ENCODE peak calls at places on chromosome 13, in four cellular contexts. G is right lobe of liver, U is left ventricle myocardium inferior, I is HT1080. W is an unnamed sample.

GRCh38 chr13:109700176-109700575 is 86.2 kb downstream of the IRS2 start:
- DNase-seq in G (no peak), I (peak; percentile 84), U (peak; percentile 83), W (peak; percentile 49)

GRCh38 chr13:74570834-74571233 is 436.6 kb upstream of the KLF12 start:
- DNase-seq in U (no peak), I (no peak), G (no peak), W (no peak)

GRCh38 chr13:42369071-42369795 is 97.3 kb downstream of the AKAP11 start:
- DNase-seq in U (no peak), G (no peak), I (no peak), W (no peak)

GRCh38 chr13:60881507-60881906 is 484.5 kb downstream of the TDRD3 start:
- DNase-seq in I (no peak), G (no peak), U (no peak), W (no peak)

GRCh38 chr13:51721485-51721884 is 82.5 kb downstream of the DHRS12 start:
- DNase-seq in G (no peak), U (peak; percentile 34), I (no peak), W (peak; percentile 45)

GRCh38 chr13:111954681-111955411 is 112.1 kb upstream of the SOX1 start:
- DNase-seq in U (no peak), G (no peak), I (no peak), W (no peak)

GRCh38 chr13:64272681-64273080 is 2857.0 kb upstream of the PCDH20 start:
- DNase-seq in U (no peak), G (no peak), I (no peak), W (no peak)

GRCh38 chr13:31199849-31200635 is at the start of gene B3GLCT:
- DNase-seq in U (peak; percentile 81), I (peak; percentile 78), G (peak; percentile 86), W (peak; percentile 82)

GRCh38 chr13:99124695-99125334 is 75.8 kb upstream of the UBAC2 start:
- DNase-seq in I (peak; percentile 93), U (no peak), G (no peak), W (no peak)

GRCh38 chr13:39410089-39410901 is 192.7 kb downstream of the LHFPL6 start:
- DNase-seq in G (no peak), U (no peak), I (no peak), W (no peak)

GRCh38 chr13:79079351-79079839 is 326.7 kb downstream of the RBM26 start:
- DNase-seq in G (no peak), U (no peak), I (peak; percentile 17), W (no peak)

GRCh38 chr13:44857061-44857460 is 132.2 kb downstream of the NUFIP1 start:
- DNase-seq in G (no peak), I (no peak), U (no peak), W (no peak)

GRCh38 chr13:38348890-38349289 is 761 bp upstream of the UFM1 start:
- DNase-seq in U (no peak), I (peak; percentile 21), G (peak; percentile 37), W (peak; percentile 59)

GRCh38 chr13:98576963-98577822 is at the start of gene STK24:
- DNase-seq in U (peak; percentile 80), G (peak; percentile 81), I (peak; percentile 56), W (peak; percentile 76)

GRCh38 chr13:113005997-113006396 is 37.0 kb downstream of the MCF2L start:
- DNase-seq in U (no peak), I (no peak), G (no peak), W (no peak)

GRCh38 chr13:34159946-34160345 is 342.0 kb downstream of the RFC3 start:
- DNase-seq in G (no peak), I (no peak), U (no peak), W (no peak)

GRCh38 chr13:20197361-20197834 is 4.7 kb upstream of the GJB2 start:
- DNase-seq in U (no peak), I (peak; percentile 81), G (no peak), W (peak; percentile 57)

GRCh38 chr13:91132786-91133185 is 214.7 kb upstream of the MIR17HG start:
- DNase-seq in U (peak; percentile 16), G (no peak), I (no peak), W (no peak)

GRCh38 chr13:24097064-24097463 is 63.5 kb upstream of the SPATA13 start:
- DNase-seq in I (peak; percentile 40), U (no peak), G (no peak), W (no peak)

W was measured in midbrain.